ENCODE peak calls at places on chromosomes 13 and 19, in six cellular contexts. One of them, this sample, is unnamed.

GRCh38 chr13:106176103-106176502 is 359.4 kb downstream of the EFNB2 start:
- DNase-seq in HepG2: no peak
- DNase-seq in GM12878: no peak
- DNase-seq in endothelial cell of umbilical vein: no peak
- DNase-seq in A549: no peak
- DNase-seq in K562: no peak
- DNase-seq in this sample: no peak

GRCh38 chr19:5698635-5699422 is 8.7 kb downstream of the RPL36 start:
- DNase-seq in endothelial cell of umbilical vein: no peak
- DNase-seq in HepG2: no peak
- DNase-seq in K562: no peak
- DNase-seq in GM12878: no peak
- DNase-seq in A549: no peak
- DNase-seq in this sample: no peak

GRCh38 chr19:14505488-14506239 is 9.7 kb upstream of the GIPC1 start:
- DNase-seq in endothelial cell of umbilical vein: peak; percentile 28
- DNase-seq in K562: peak; percentile 87
- DNase-seq in GM12878: no peak
- DNase-seq in A549: peak; percentile 95
- DNase-seq in HepG2: peak; percentile 64
- DNase-seq in this sample: peak; percentile 58

GRCh38 chr13:109385161-109385560 is 401.2 kb downstream of the IRS2 start:
- DNase-seq in HepG2: no peak
- DNase-seq in GM12878: no peak
- DNase-seq in A549: no peak
- DNase-seq in K562: no peak
- DNase-seq in endothelial cell of umbilical vein: no peak
- DNase-seq in this sample: peak; percentile 66

GRCh38 chr13:95267662-95268369 is 33.4 kb downstream of the ABCC4 start:
- DNase-seq in K562: no peak
- DNase-seq in HepG2: peak; percentile 45
- DNase-seq in A549: peak; percentile 85
- DNase-seq in endothelial cell of umbilical vein: peak; percentile 40
- DNase-seq in GM12878: no peak
- DNase-seq in this sample: peak; percentile 11

GRCh38 chr13:20489185-20489820 is 36.4 kb downstream of the CRYL1 start:
- DNase-seq in endothelial cell of umbilical vein: no peak
- DNase-seq in K562: no peak
- DNase-seq in GM12878: no peak
- DNase-seq in HepG2: no peak
- DNase-seq in A549: no peak
- DNase-seq in this sample: no peak

GRCh38 chr19:51407631-51408131 is 9.8 kb downstream of the SIGLEC10 start:
- DNase-seq in A549: peak; percentile 72
- DNase-seq in endothelial cell of umbilical vein: peak; percentile 27
- DNase-seq in GM12878: no peak
- DNase-seq in K562: peak; percentile 77
- DNase-seq in HepG2: peak; percentile 74
- DNase-seq in this sample: peak; percentile 83

GRCh38 chr13:34990399-34991224 is 48.5 kb downstream of the NBEA start:
- DNase-seq in K562: no peak
- DNase-seq in HepG2: peak; percentile 13
- DNase-seq in GM12878: no peak
- DNase-seq in endothelial cell of umbilical vein: no peak
- DNase-seq in A549: peak; percentile 3
- DNase-seq in this sample: no peak

GRCh38 chr19:6091771-6092291 is 18.5 kb downstream of the RFX2 start:
- DNase-seq in endothelial cell of umbilical vein: no peak
- DNase-seq in A549: no peak
- DNase-seq in GM12878: no peak
- DNase-seq in K562: no peak
- DNase-seq in HepG2: no peak
- DNase-seq in this sample: no peak

GRCh38 chr13:97577026-97577425 is 143.1 kb downstream of the RAP2A start:
- DNase-seq in HepG2: no peak
- DNase-seq in GM12878: no peak
- DNase-seq in K562: no peak
- DNase-seq in endothelial cell of umbilical vein: no peak
- DNase-seq in A549: no peak
- DNase-seq in this sample: no peak

GRCh38 chr19:31349160-31349881 is at the start of gene TSHZ3:
- DNase-seq in HepG2: no peak
- DNase-seq in GM12878: no peak
- DNase-seq in A549: peak; percentile 78
- DNase-seq in K562: peak; percentile 58
- DNase-seq in endothelial cell of umbilical vein: peak; percentile 22
- DNase-seq in this sample: peak; percentile 43

GRCh38 chr19:5895890-5896289 is 7.7 kb downstream of the NDUFA11 start:
- DNase-seq in endothelial cell of umbilical vein: no peak
- DNase-seq in HepG2: no peak
- DNase-seq in GM12878: no peak
- DNase-seq in A549: no peak
- DNase-seq in K562: no peak
- DNase-seq in this sample: no peak

GRCh38 chr13:27219611-27220010 is 31.7 kb upstream of the RPL21 start:
- DNase-seq in GM12878: no peak
- DNase-seq in HepG2: no peak
- DNase-seq in K562: no peak
- DNase-seq in A549: no peak
- DNase-seq in endothelial cell of umbilical vein: no peak
- DNase-seq in this sample: no peak

GRCh38 chr13:35744144-35744543 is 267.7 kb upstream of the MAB21L1 start:
- DNase-seq in HepG2: no peak
- DNase-seq in endothelial cell of umbilical vein: no peak
- DNase-seq in K562: no peak
- DNase-seq in A549: no peak
- DNase-seq in GM12878: no peak
- DNase-seq in this sample: no peak

GRCh38 chr13:99982021-99982740 is 597 bp downstream of the ZIC2 start:
- DNase-seq in K562: peak; percentile 17
- DNase-seq in A549: peak; percentile 51
- DNase-seq in HepG2: no peak
- DNase-seq in GM12878: no peak
- DNase-seq in endothelial cell of umbilical vein: no peak
- DNase-seq in this sample: peak; percentile 71

GRCh38 chr19:12544401-12544876 is 6.8 kb downstream of the ZNF564 start:
- DNase-seq in A549: no peak
- DNase-seq in K562: peak; percentile 74
- DNase-seq in HepG2: no peak
- DNase-seq in GM12878: no peak
- DNase-seq in endothelial cell of umbilical vein: peak; percentile 76
- DNase-seq in this sample: peak; percentile 35

GRCh38 chr19:55070755-55071502 is 4.7 kb upstream of the EPS8L1 start:
- DNase-seq in A549: peak; percentile 79
- DNase-seq in HepG2: no peak
- DNase-seq in GM12878: no peak
- DNase-seq in endothelial cell of umbilical vein: no peak
- DNase-seq in K562: peak; percentile 42
- DNase-seq in this sample: peak; percentile 92

GRCh38 chr13:110109910-110110309 is 197.0 kb downstream of the COL4A1 start:
- DNase-seq in HepG2: no peak
- DNase-seq in A549: no peak
- DNase-seq in endothelial cell of umbilical vein: no peak
- DNase-seq in GM12878: no peak
- DNase-seq in K562: no peak
- DNase-seq in this sample: peak; percentile 65

DNA sequence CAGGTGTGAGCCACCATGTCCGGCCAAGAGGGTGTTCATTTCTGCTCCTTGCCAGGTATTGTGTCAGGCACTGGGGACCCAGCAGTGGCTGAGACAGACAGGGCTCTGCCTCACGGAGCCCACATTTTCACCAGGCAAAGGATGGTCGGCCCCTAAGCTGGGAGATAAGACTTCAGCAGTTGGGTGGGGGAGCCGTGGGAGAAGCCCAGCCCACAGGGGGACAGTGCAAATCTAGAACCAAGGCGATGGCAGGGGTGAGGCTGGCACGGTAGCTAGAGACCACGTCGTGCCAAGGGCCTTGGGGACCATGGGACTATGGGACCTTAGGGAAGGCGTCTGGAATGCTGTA is 8.3 kb downstream of the LSR start:
- DNase-seq in GM12878: no peak
- DNase-seq in A549: no peak
- DNase-seq in HepG2: no peak
- DNase-seq in K562: peak; percentile 5
- DNase-seq in endothelial cell of umbilical vein: no peak
- DNase-seq in this sample: no peak
- TF ChIP-seq MYC in GM12878: no peak
- TF ChIP-seq MYC in A549: no peak
- TF ChIP-seq MYC in HepG2: no peak
- TF ChIP-seq MYC in K562: no peak
- TF ChIP-seq MYC in endothelial cell of umbilical vein: no peak
- TF ChIP-seq MYC in this sample: no peak

GRCh38 chr13:86870388-86870966 is 800.7 kb upstream of the SLITRK5 start:
- DNase-seq in K562: no peak
- DNase-seq in A549: peak; percentile 1
- DNase-seq in GM12878: no peak
- DNase-seq in endothelial cell of umbilical vein: peak; percentile 4
- DNase-seq in HepG2: peak; percentile 3
- DNase-seq in this sample: peak; percentile 30
- TF ChIP-seq MYC in K562: no peak
- TF ChIP-seq MYC in A549: no peak
- TF ChIP-seq MYC in GM12878: no peak
- TF ChIP-seq MYC in endothelial cell of umbilical vein: no peak
- TF ChIP-seq MYC in HepG2: no peak
- TF ChIP-seq MYC in this sample: no peak

GRCh38 chr19:4399871-4400768 is at the start of gene SH3GL1:
- DNase-seq in K562: peak; percentile 80
- DNase-seq in GM12878: peak; percentile 48
- DNase-seq in endothelial cell of umbilical vein: peak; percentile 88
- DNase-seq in A549: peak; percentile 94
- DNase-seq in HepG2: peak; percentile 82
- DNase-seq in this sample: peak; percentile 88

GRCh38 chr19:4401482-4402170 is 814 bp upstream of the CHAF1A start:
- DNase-seq in K562: no peak
- DNase-seq in A549: no peak
- DNase-seq in HepG2: no peak
- DNase-seq in endothelial cell of umbilical vein: no peak
- DNase-seq in GM12878: no peak
- DNase-seq in this sample: no peak

GRCh38 chr19:4402171-4403004 is at the start of gene CHAF1A:
- DNase-seq in A549: peak; percentile 99
- DNase-seq in GM12878: peak; percentile 99
- DNase-seq in HepG2: peak; percentile 99
- DNase-seq in endothelial cell of umbilical vein: peak; percentile 100
- DNase-seq in K562: peak; percentile 96
- DNase-seq in this sample: peak; percentile 98

GRCh38 chr19:4405977-4406376 is 3.5 kb downstream of the CHAF1A start:
- DNase-seq in endothelial cell of umbilical vein: no peak
- DNase-seq in HepG2: no peak
- DNase-seq in GM12878: no peak
- DNase-seq in K562: no peak
- DNase-seq in A549: no peak
- DNase-seq in this sample: no peak

GRCh38 chr19:4403005-4403761 is 743 bp downstream of the CHAF1A start:
- DNase-seq in HepG2: no peak
- DNase-seq in A549: peak; percentile 11
- DNase-seq in GM12878: no peak
- DNase-seq in K562: no peak
- DNase-seq in endothelial cell of umbilical vein: no peak
- DNase-seq in this sample: peak; percentile 28
- TF ChIP-seq MYC in HepG2: no peak
- TF ChIP-seq MYC in A549: no peak
- TF ChIP-seq MYC in GM12878: no peak
- TF ChIP-seq MYC in K562: no peak
- TF ChIP-seq MYC in endothelial cell of umbilical vein: no peak
- TF ChIP-seq MYC in this sample: no peak

GRCh38 chr19:47020992-47021496 is 1.4 kb downstream of the NPAS1 start:
- DNase-seq in K562: peak; percentile 73
- DNase-seq in endothelial cell of umbilical vein: no peak
- DNase-seq in HepG2: no peak
- DNase-seq in GM12878: no peak
- DNase-seq in A549: peak; percentile 65
- DNase-seq in this sample: peak; percentile 73

GRCh38 chr19:47022541-47023447 is 3.2 kb downstream of the NPAS1 start:
- DNase-seq in GM12878: no peak
- DNase-seq in endothelial cell of umbilical vein: no peak
- DNase-seq in HepG2: no peak
- DNase-seq in A549: no peak
- DNase-seq in K562: no peak
- DNase-seq in this sample: no peak

GRCh38 chr19:47020132-47020805 is 632 bp downstream of the NPAS1 start:
- DNase-seq in GM12878: no peak
- DNase-seq in K562: peak; percentile 46
- DNase-seq in endothelial cell of umbilical vein: no peak
- DNase-seq in A549: no peak
- DNase-seq in HepG2: no peak
- DNase-seq in this sample: peak; percentile 54

GRCh38 chr19:47022140-47022536 is 2.5 kb downstream of the NPAS1 start:
- DNase-seq in endothelial cell of umbilical vein: no peak
- DNase-seq in HepG2: no peak
- DNase-seq in A549: no peak
- DNase-seq in K562: no peak
- DNase-seq in GM12878: no peak
- DNase-seq in this sample: no peak

DNA sequence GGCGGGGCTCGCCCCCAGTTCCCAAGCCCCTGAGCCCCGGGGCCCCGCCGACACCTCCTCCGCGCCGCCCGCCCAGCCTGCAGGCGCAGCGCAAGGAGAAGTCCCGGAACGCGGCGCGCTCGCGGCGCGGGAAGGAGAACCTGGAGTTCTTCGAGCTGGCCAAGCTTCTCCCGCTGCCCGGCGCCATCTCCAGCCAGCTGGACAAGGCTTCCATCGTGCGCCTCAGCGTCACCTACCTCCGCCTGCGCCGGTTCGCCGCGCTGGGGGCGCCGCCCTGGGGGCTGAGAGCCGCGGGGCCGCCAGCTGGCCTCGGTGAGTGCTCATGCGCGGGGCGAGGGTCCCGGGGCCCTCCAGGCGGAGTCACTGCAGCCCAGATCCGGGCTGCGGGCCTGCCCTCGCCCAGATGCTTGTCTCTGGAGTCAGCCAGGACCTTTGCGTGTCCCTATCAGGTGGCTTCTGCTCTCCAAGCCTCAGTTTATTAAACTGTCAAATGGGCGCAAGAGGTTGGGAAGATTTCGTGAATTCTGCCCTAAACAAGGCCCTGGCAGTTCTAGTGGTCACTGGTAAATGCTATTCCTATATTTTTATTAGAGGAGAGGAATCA is 2.0 kb downstream of the NPAS1 start:
- DNase-seq in GM12878: no peak
- DNase-seq in A549: peak; percentile 53
- DNase-seq in K562: peak; percentile 46
- DNase-seq in HepG2: no peak
- DNase-seq in endothelial cell of umbilical vein: no peak
- DNase-seq in this sample: no peak
- TF ChIP-seq MYC in GM12878: no peak
- TF ChIP-seq MYC in A549: no peak
- TF ChIP-seq MYC in K562: no peak
- TF ChIP-seq MYC in HepG2: no peak
- TF ChIP-seq MYC in endothelial cell of umbilical vein: no peak
- TF ChIP-seq MYC in this sample: no peak

GRCh38 chr13:113928701-113929627 is 44.9 kb downstream of the C13orf46 start:
- DNase-seq in GM12878: no peak
- DNase-seq in A549: no peak
- DNase-seq in K562: no peak
- DNase-seq in HepG2: no peak
- DNase-seq in endothelial cell of umbilical vein: no peak
- DNase-seq in this sample: no peak
- TF ChIP-seq MYC in GM12878: no peak
- TF ChIP-seq MYC in A549: no peak
- TF ChIP-seq MYC in K562: no peak
- TF ChIP-seq MYC in HepG2: no peak
- TF ChIP-seq MYC in endothelial cell of umbilical vein: no peak
- TF ChIP-seq MYC in this sample: no peak

This sample was measured in NB4.